ENCODE peak calls at places on chromosomes 1 and 21, in eight cellular contexts. One of them, this sample, is unnamed. For H3K4me1, the result is how much of the 10 kb centered on the place peaks cover.

GRCh38 chr1:58204284-58204683 is 342.2 kb downstream of the OMA1 start:
- DNase-seq in mammary epithelial cell: no peak
- DNase-seq in neural progenitor cell: peak
- DNase-seq in left lung: no peak
- DNase-seq in kidney: no peak
- DNase-seq in tibial nerve: no peak
- DNase-seq in GM23338: peak
- DNase-seq in CD8-positive, alpha-beta T cell: no peak
- DNase-seq in this sample: no peak

GRCh38 chr1:94271373-94271772 is 34.0 kb upstream of the ARHGAP29 start:
- DNase-seq in mammary epithelial cell: peak
- DNase-seq in neural progenitor cell: no peak
- DNase-seq in left lung: no peak
- DNase-seq in kidney: no peak
- DNase-seq in tibial nerve: no peak
- DNase-seq in GM23338: no peak
- DNase-seq in CD8-positive, alpha-beta T cell: no peak
- DNase-seq in this sample: no peak

GRCh38 chr1:24888971-24889670 is 41.0 kb downstream of the RUNX3 start:
- DNase-seq in mammary epithelial cell: peak
- DNase-seq in neural progenitor cell: no peak
- DNase-seq in left lung: peak
- DNase-seq in kidney: no peak
- DNase-seq in tibial nerve: no peak
- DNase-seq in GM23338: no peak
- DNase-seq in CD8-positive, alpha-beta T cell: peak
- DNase-seq in this sample: no peak

GRCh38 chr1:186762653-186763052 is 66.1 kb upstream of the PLA2G4A start:
- DNase-seq in mammary epithelial cell: no peak
- DNase-seq in neural progenitor cell: no peak
- DNase-seq in left lung: no peak
- DNase-seq in kidney: no peak
- DNase-seq in tibial nerve: no peak
- DNase-seq in GM23338: no peak
- DNase-seq in CD8-positive, alpha-beta T cell: no peak
- DNase-seq in this sample: no peak

GRCh38 chr1:65606426-65606825 is 186.0 kb downstream of the LEPR start:
- DNase-seq in mammary epithelial cell: no peak
- DNase-seq in neural progenitor cell: no peak
- DNase-seq in left lung: no peak
- DNase-seq in kidney: no peak
- DNase-seq in tibial nerve: no peak
- DNase-seq in GM23338: no peak
- DNase-seq in CD8-positive, alpha-beta T cell: no peak
- DNase-seq in this sample: no peak

GRCh38 chr1:204574016-204574855 is 58.0 kb downstream of the MDM4 start:
- DNase-seq in mammary epithelial cell: no peak
- DNase-seq in neural progenitor cell: no peak
- DNase-seq in left lung: no peak
- DNase-seq in kidney: no peak
- DNase-seq in tibial nerve: no peak
- DNase-seq in GM23338: peak
- DNase-seq in CD8-positive, alpha-beta T cell: no peak
- DNase-seq in this sample: no peak

GRCh38 chr1:227429447-227430359 is 111.4 kb upstream of the CDC42BPA start:
- DNase-seq in mammary epithelial cell: no peak
- DNase-seq in neural progenitor cell: no peak
- DNase-seq in left lung: no peak
- DNase-seq in kidney: peak
- DNase-seq in tibial nerve: no peak
- DNase-seq in GM23338: no peak
- DNase-seq in CD8-positive, alpha-beta T cell: no peak
- DNase-seq in this sample: no peak

GRCh38 chr1:48001696-48002095 is 4.5 kb upstream of the TRABD2B start:
- DNase-seq in mammary epithelial cell: no peak
- DNase-seq in neural progenitor cell: peak
- DNase-seq in left lung: no peak
- DNase-seq in kidney: no peak
- DNase-seq in tibial nerve: no peak
- DNase-seq in GM23338: no peak
- DNase-seq in CD8-positive, alpha-beta T cell: no peak
- DNase-seq in this sample: no peak

GRCh38 chr21:25408666-25409065 is 198.6 kb downstream of the MRPL39 start:
- DNase-seq in mammary epithelial cell: no peak
- DNase-seq in neural progenitor cell: no peak
- DNase-seq in left lung: no peak
- DNase-seq in kidney: no peak
- DNase-seq in tibial nerve: no peak
- DNase-seq in GM23338: no peak
- DNase-seq in CD8-positive, alpha-beta T cell: no peak
- DNase-seq in this sample: no peak

GRCh38 chr1:32981003-32981909 is 16.6 kb upstream of the RNF19B start:
- DNase-seq in mammary epithelial cell: peak
- DNase-seq in neural progenitor cell: no peak
- DNase-seq in left lung: peak
- DNase-seq in kidney: peak
- DNase-seq in tibial nerve: no peak
- DNase-seq in GM23338: peak
- DNase-seq in CD8-positive, alpha-beta T cell: peak
- DNase-seq in this sample: peak

GRCh38 chr1:78627321-78627720 is 7.1 kb downstream of the IFI44L start:
- DNase-seq in mammary epithelial cell: peak
- DNase-seq in neural progenitor cell: no peak
- DNase-seq in left lung: no peak
- DNase-seq in kidney: no peak
- DNase-seq in tibial nerve: no peak
- DNase-seq in GM23338: no peak
- DNase-seq in CD8-positive, alpha-beta T cell: no peak
- DNase-seq in this sample: no peak

GRCh38 chr1:78633209-78633608 is 13.0 kb downstream of the IFI44L start:
- DNase-seq in mammary epithelial cell: no peak
- DNase-seq in neural progenitor cell: no peak
- DNase-seq in left lung: no peak
- DNase-seq in kidney: no peak
- DNase-seq in tibial nerve: no peak
- DNase-seq in GM23338: no peak
- DNase-seq in CD8-positive, alpha-beta T cell: no peak
- DNase-seq in this sample: peak

GRCh38 chr1:78630600-78630999 is 10.4 kb downstream of the IFI44L start:
- DNase-seq in mammary epithelial cell: no peak
- DNase-seq in neural progenitor cell: no peak
- DNase-seq in left lung: no peak
- DNase-seq in kidney: no peak
- DNase-seq in tibial nerve: no peak
- DNase-seq in GM23338: no peak
- DNase-seq in CD8-positive, alpha-beta T cell: no peak
- DNase-seq in this sample: no peak
- H3K4me1 ChIP-seq in mammary epithelial cell: under half
- H3K4me1 ChIP-seq in neural progenitor cell: under half
- H3K4me1 ChIP-seq in left lung: under half
- H3K4me1 ChIP-seq in kidney: under half
- H3K4me1 ChIP-seq in tibial nerve: under half
- H3K4me1 ChIP-seq in GM23338: under half
- H3K4me1 ChIP-seq in CD8-positive, alpha-beta T cell: under half
- H3K4me1 ChIP-seq in this sample: under half

GRCh38 chr21:40043866-40044265 is 176.6 kb downstream of the PCP4 start:
- DNase-seq in mammary epithelial cell: no peak
- DNase-seq in neural progenitor cell: no peak
- DNase-seq in left lung: no peak
- DNase-seq in kidney: no peak
- DNase-seq in tibial nerve: no peak
- DNase-seq in GM23338: no peak
- DNase-seq in CD8-positive, alpha-beta T cell: no peak
- DNase-seq in this sample: no peak

GRCh38 chr21:40047993-40048730 is 180.9 kb downstream of the PCP4 start:
- DNase-seq in mammary epithelial cell: peak
- DNase-seq in neural progenitor cell: no peak
- DNase-seq in left lung: no peak
- DNase-seq in kidney: no peak
- DNase-seq in tibial nerve: no peak
- DNase-seq in GM23338: no peak
- DNase-seq in CD8-positive, alpha-beta T cell: no peak
- DNase-seq in this sample: no peak

GRCh38 chr21:40047211-40047610 is 180.0 kb downstream of the PCP4 start:
- DNase-seq in mammary epithelial cell: no peak
- DNase-seq in neural progenitor cell: no peak
- DNase-seq in left lung: no peak
- DNase-seq in kidney: no peak
- DNase-seq in tibial nerve: no peak
- DNase-seq in GM23338: no peak
- DNase-seq in CD8-positive, alpha-beta T cell: no peak
- DNase-seq in this sample: no peak

GRCh38 chr21:40041446-40041845 is 174.2 kb downstream of the PCP4 start:
- DNase-seq in mammary epithelial cell: no peak
- DNase-seq in neural progenitor cell: no peak
- DNase-seq in left lung: no peak
- DNase-seq in kidney: no peak
- DNase-seq in tibial nerve: no peak
- DNase-seq in GM23338: no peak
- DNase-seq in CD8-positive, alpha-beta T cell: no peak
- DNase-seq in this sample: no peak

DNA sequence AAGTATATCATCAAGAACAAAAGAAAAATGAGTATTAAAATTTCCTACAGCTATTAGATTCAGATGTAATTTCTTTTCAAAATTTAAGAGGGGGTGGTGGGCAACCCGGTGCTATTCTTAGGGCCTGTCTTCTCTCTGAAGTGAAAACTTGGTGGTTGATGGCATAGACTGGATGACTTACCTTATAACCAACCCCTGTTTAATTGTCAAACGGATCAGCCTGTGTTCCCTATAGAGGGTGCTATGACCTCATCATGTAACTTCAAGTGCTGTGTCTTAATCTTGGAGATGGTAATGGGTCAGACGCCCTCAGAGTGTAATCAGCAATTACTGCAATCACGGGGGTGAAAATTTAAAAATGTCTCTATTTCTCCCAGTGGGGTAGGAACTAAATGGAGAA is 176.2 kb downstream of the PCP4 start:
- DNase-seq in mammary epithelial cell: no peak
- DNase-seq in neural progenitor cell: no peak
- DNase-seq in left lung: no peak
- DNase-seq in kidney: no peak
- DNase-seq in tibial nerve: no peak
- DNase-seq in GM23338: peak
- DNase-seq in CD8-positive, alpha-beta T cell: no peak
- DNase-seq in this sample: no peak
- TF ChIP-seq CTCF in mammary epithelial cell: peak
- TF ChIP-seq CTCF in neural progenitor cell: no peak
- TF ChIP-seq CTCF in left lung: no peak
- TF ChIP-seq CTCF in kidney: no peak
- TF ChIP-seq CTCF in tibial nerve: no peak
- TF ChIP-seq CTCF in GM23338: peak
- TF ChIP-seq CTCF in CD8-positive, alpha-beta T cell: no peak
- TF ChIP-seq CTCF in this sample: no peak

GRCh38 chr1:15758953-15759661 is 512 bp downstream of the FBLIM1 start:
- DNase-seq in mammary epithelial cell: peak
- DNase-seq in neural progenitor cell: peak
- DNase-seq in left lung: no peak
- DNase-seq in kidney: no peak
- DNase-seq in tibial nerve: no peak
- DNase-seq in GM23338: peak
- DNase-seq in CD8-positive, alpha-beta T cell: no peak
- DNase-seq in this sample: no peak

GRCh38 chr1:15761729-15762128 is 3.1 kb downstream of the FBLIM1 start:
- DNase-seq in mammary epithelial cell: no peak
- DNase-seq in neural progenitor cell: no peak
- DNase-seq in left lung: no peak
- DNase-seq in kidney: no peak
- DNase-seq in tibial nerve: no peak
- DNase-seq in GM23338: no peak
- DNase-seq in CD8-positive, alpha-beta T cell: no peak
- DNase-seq in this sample: no peak

GRCh38 chr1:15762546-15762945 is 4.0 kb downstream of the FBLIM1 start:
- DNase-seq in mammary epithelial cell: no peak
- DNase-seq in neural progenitor cell: no peak
- DNase-seq in left lung: no peak
- DNase-seq in kidney: no peak
- DNase-seq in tibial nerve: no peak
- DNase-seq in GM23338: peak
- DNase-seq in CD8-positive, alpha-beta T cell: no peak
- DNase-seq in this sample: no peak

GRCh38 chr1:15758537-15758936 is at the start of gene FBLIM1:
- DNase-seq in mammary epithelial cell: no peak
- DNase-seq in neural progenitor cell: peak
- DNase-seq in left lung: no peak
- DNase-seq in kidney: no peak
- DNase-seq in tibial nerve: no peak
- DNase-seq in GM23338: peak
- DNase-seq in CD8-positive, alpha-beta T cell: no peak
- DNase-seq in this sample: peak

DNA sequence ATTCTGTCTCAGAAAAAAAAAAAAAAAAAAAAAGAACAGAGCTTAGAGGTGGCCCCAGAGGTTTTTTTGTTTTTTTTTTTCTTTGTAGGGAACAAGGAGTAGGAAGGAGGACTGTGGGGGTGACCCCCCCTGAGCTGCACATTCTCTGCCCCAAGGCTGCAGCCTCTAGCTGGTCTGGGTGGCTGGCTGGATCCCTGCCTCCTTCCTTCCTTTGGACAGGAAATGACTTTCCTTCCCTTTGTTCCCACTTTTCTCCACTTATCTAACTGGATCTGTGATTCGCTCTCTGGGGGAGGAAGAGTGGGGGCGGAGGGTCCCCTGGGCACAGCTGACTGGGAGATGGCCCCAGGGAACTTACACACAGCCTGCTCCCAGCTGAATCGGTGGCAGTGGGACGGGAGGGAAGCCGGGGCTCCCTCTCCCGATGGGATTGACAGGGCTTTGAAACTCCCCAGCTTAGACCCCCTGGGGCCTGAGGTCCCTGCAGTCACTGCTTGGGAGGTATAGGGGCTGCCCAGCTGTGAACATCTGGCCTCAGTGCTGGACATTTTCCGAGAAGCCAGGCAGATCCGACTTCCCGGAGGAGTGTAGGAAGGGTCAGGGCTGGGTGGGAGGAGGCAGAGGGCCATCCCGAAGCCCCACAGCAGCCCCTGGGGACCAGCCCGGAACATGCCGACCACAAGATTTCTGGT is 2.1 kb downstream of the FBLIM1 start:
- DNase-seq in mammary epithelial cell: peak
- DNase-seq in neural progenitor cell: peak
- DNase-seq in left lung: no peak
- DNase-seq in kidney: peak
- DNase-seq in tibial nerve: no peak
- DNase-seq in GM23338: peak
- DNase-seq in CD8-positive, alpha-beta T cell: no peak
- DNase-seq in this sample: no peak
- H3K4me3 ChIP-seq in mammary epithelial cell: peak
- H3K4me3 ChIP-seq in neural progenitor cell: no peak
- H3K4me3 ChIP-seq in left lung: no peak
- H3K4me3 ChIP-seq in kidney: peak
- H3K4me3 ChIP-seq in tibial nerve: peak
- H3K4me3 ChIP-seq in GM23338: peak
- H3K4me3 ChIP-seq in CD8-positive, alpha-beta T cell: no peak
- H3K4me3 ChIP-seq in this sample: no peak

DNA sequence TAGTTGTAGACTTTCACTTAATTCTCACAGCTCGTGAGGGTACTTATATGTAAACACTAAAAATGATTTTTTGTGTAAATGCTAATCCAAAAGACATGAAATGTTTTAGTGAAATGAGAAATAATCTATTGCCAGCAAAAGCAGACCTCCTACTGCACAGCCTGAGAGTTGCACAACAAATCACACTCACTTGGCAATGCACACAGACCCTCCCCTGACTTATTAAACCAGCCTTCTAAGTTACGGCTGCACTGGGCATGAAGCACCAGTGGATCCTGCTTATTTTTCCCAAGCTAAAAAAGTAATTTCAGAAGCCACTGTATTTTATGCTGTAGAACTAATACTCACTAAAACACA is 10.3 kb downstream of the ERRFI1 start:
- DNase-seq in mammary epithelial cell: no peak
- DNase-seq in neural progenitor cell: no peak
- DNase-seq in left lung: no peak
- DNase-seq in kidney: no peak
- DNase-seq in tibial nerve: no peak
- DNase-seq in GM23338: no peak
- DNase-seq in CD8-positive, alpha-beta T cell: no peak
- DNase-seq in this sample: peak
- H3K4me1 ChIP-seq in mammary epithelial cell: half or more
- H3K4me1 ChIP-seq in neural progenitor cell: half or more
- H3K4me1 ChIP-seq in left lung: half or more
- H3K4me1 ChIP-seq in kidney: under half
- H3K4me1 ChIP-seq in tibial nerve: under half
- H3K4me1 ChIP-seq in GM23338: half or more
- H3K4me1 ChIP-seq in CD8-positive, alpha-beta T cell: under half
- H3K4me1 ChIP-seq in this sample: under half